ENCODE peak calls at places on chromosomes 12 and 14, in five cellular contexts. One of them, this sample, is unnamed.

GRCh38 chr14:99118046-99118721 is 153.8 kb downstream of the BCL11B start:
- DNase-seq in activated T-helper 1 cell treated with anti-CD3 and anti-CD28 coated beads, Interleukin-12 subunit alpha, Interleukin-12 subunit beta, Interleukin-2, Interleukin-4 antibody, amounts not matched to agents 30 ng/mL and 10 ng/mL and 1 ng/mL, durations not matched to agents 14 hours and 24 hours and 36 hours: no peak
- DNase-seq in ELR: no peak
- DNase-seq in activated CD4-positive, alpha-beta T cell treated with anti-CD3 and anti-CD28 coated beads, Interleukin-2, amount 50 U/mL, for 24 hours: no peak
- DNase-seq in NCI-H1092 treated with DMSO at 0.1 percent for 48 hours: peak
- DNase-seq in this sample: no peak

GRCh38 chr14:58824106-58824505 is 186.3 kb downstream of the DACT1 start:
- DNase-seq in activated T-helper 1 cell treated with anti-CD3 and anti-CD28 coated beads, Interleukin-12 subunit alpha, Interleukin-12 subunit beta, Interleukin-2, Interleukin-4 antibody, amounts not matched to agents 30 ng/mL and 10 ng/mL and 1 ng/mL, durations not matched to agents 14 hours and 24 hours and 36 hours: no peak
- DNase-seq in ELR: no peak
- DNase-seq in activated CD4-positive, alpha-beta T cell treated with anti-CD3 and anti-CD28 coated beads, Interleukin-2, amount 50 U/mL, for 24 hours: no peak
- DNase-seq in NCI-H1092 treated with DMSO at 0.1 percent for 48 hours: no peak
- DNase-seq in this sample: no peak

GRCh38 chr14:101508948-101509729 is 52.2 kb upstream of the DIO3 start:
- DNase-seq in activated T-helper 1 cell treated with anti-CD3 and anti-CD28 coated beads, Interleukin-12 subunit alpha, Interleukin-12 subunit beta, Interleukin-2, Interleukin-4 antibody, amounts not matched to agents 30 ng/mL and 10 ng/mL and 1 ng/mL, durations not matched to agents 14 hours and 24 hours and 36 hours: no peak
- DNase-seq in ELR: no peak
- DNase-seq in activated CD4-positive, alpha-beta T cell treated with anti-CD3 and anti-CD28 coated beads, Interleukin-2, amount 50 U/mL, for 24 hours: no peak
- DNase-seq in NCI-H1092 treated with DMSO at 0.1 percent for 48 hours: no peak
- DNase-seq in this sample: peak

GRCh38 chr14:75277000-75277795 is 1.4 kb upstream of the FOS start:
- DNase-seq in activated T-helper 1 cell treated with anti-CD3 and anti-CD28 coated beads, Interleukin-12 subunit alpha, Interleukin-12 subunit beta, Interleukin-2, Interleukin-4 antibody, amounts not matched to agents 30 ng/mL and 10 ng/mL and 1 ng/mL, durations not matched to agents 14 hours and 24 hours and 36 hours: peak
- DNase-seq in ELR: peak
- DNase-seq in activated CD4-positive, alpha-beta T cell treated with anti-CD3 and anti-CD28 coated beads, Interleukin-2, amount 50 U/mL, for 24 hours: no peak
- DNase-seq in NCI-H1092 treated with DMSO at 0.1 percent for 48 hours: peak
- DNase-seq in this sample: peak

GRCh38 chr12:1519642-1520041 is 74.7 kb downstream of the FBXL14 start:
- DNase-seq in activated T-helper 1 cell treated with anti-CD3 and anti-CD28 coated beads, Interleukin-12 subunit alpha, Interleukin-12 subunit beta, Interleukin-2, Interleukin-4 antibody, amounts not matched to agents 30 ng/mL and 10 ng/mL and 1 ng/mL, durations not matched to agents 14 hours and 24 hours and 36 hours: no peak
- DNase-seq in ELR: no peak
- DNase-seq in activated CD4-positive, alpha-beta T cell treated with anti-CD3 and anti-CD28 coated beads, Interleukin-2, amount 50 U/mL, for 24 hours: no peak
- DNase-seq in NCI-H1092 treated with DMSO at 0.1 percent for 48 hours: no peak
- DNase-seq in this sample: peak

GRCh38 chr12:101490286-101490920 is 15.3 kb downstream of the SPIC start:
- DNase-seq in activated T-helper 1 cell treated with anti-CD3 and anti-CD28 coated beads, Interleukin-12 subunit alpha, Interleukin-12 subunit beta, Interleukin-2, Interleukin-4 antibody, amounts not matched to agents 30 ng/mL and 10 ng/mL and 1 ng/mL, durations not matched to agents 14 hours and 24 hours and 36 hours: no peak
- DNase-seq in ELR: peak
- DNase-seq in activated CD4-positive, alpha-beta T cell treated with anti-CD3 and anti-CD28 coated beads, Interleukin-2, amount 50 U/mL, for 24 hours: no peak
- DNase-seq in NCI-H1092 treated with DMSO at 0.1 percent for 48 hours: peak
- DNase-seq in this sample: no peak

GRCh38 chr12:120662879-120663278 is 22.5 kb downstream of the CABP1 start:
- DNase-seq in activated T-helper 1 cell treated with anti-CD3 and anti-CD28 coated beads, Interleukin-12 subunit alpha, Interleukin-12 subunit beta, Interleukin-2, Interleukin-4 antibody, amounts not matched to agents 30 ng/mL and 10 ng/mL and 1 ng/mL, durations not matched to agents 14 hours and 24 hours and 36 hours: no peak
- DNase-seq in ELR: no peak
- DNase-seq in activated CD4-positive, alpha-beta T cell treated with anti-CD3 and anti-CD28 coated beads, Interleukin-2, amount 50 U/mL, for 24 hours: no peak
- DNase-seq in NCI-H1092 treated with DMSO at 0.1 percent for 48 hours: no peak
- DNase-seq in this sample: no peak

GRCh38 chr14:38138581-38139138 is 69.0 kb upstream of the SSTR1 start:
- DNase-seq in activated T-helper 1 cell treated with anti-CD3 and anti-CD28 coated beads, Interleukin-12 subunit alpha, Interleukin-12 subunit beta, Interleukin-2, Interleukin-4 antibody, amounts not matched to agents 30 ng/mL and 10 ng/mL and 1 ng/mL, durations not matched to agents 14 hours and 24 hours and 36 hours: no peak
- DNase-seq in ELR: peak
- DNase-seq in activated CD4-positive, alpha-beta T cell treated with anti-CD3 and anti-CD28 coated beads, Interleukin-2, amount 50 U/mL, for 24 hours: no peak
- DNase-seq in NCI-H1092 treated with DMSO at 0.1 percent for 48 hours: no peak
- DNase-seq in this sample: no peak

GRCh38 chr14:73895939-73896338 is 9.3 kb downstream of the ZNF410 start:
- DNase-seq in activated T-helper 1 cell treated with anti-CD3 and anti-CD28 coated beads, Interleukin-12 subunit alpha, Interleukin-12 subunit beta, Interleukin-2, Interleukin-4 antibody, amounts not matched to agents 30 ng/mL and 10 ng/mL and 1 ng/mL, durations not matched to agents 14 hours and 24 hours and 36 hours: no peak
- DNase-seq in ELR: no peak
- DNase-seq in activated CD4-positive, alpha-beta T cell treated with anti-CD3 and anti-CD28 coated beads, Interleukin-2, amount 50 U/mL, for 24 hours: no peak
- DNase-seq in NCI-H1092 treated with DMSO at 0.1 percent for 48 hours: no peak
- DNase-seq in this sample: no peak

GRCh38 chr12:18394742-18395141 is 133.4 kb downstream of the PIK3C2G start:
- DNase-seq in activated T-helper 1 cell treated with anti-CD3 and anti-CD28 coated beads, Interleukin-12 subunit alpha, Interleukin-12 subunit beta, Interleukin-2, Interleukin-4 antibody, amounts not matched to agents 30 ng/mL and 10 ng/mL and 1 ng/mL, durations not matched to agents 14 hours and 24 hours and 36 hours: no peak
- DNase-seq in ELR: no peak
- DNase-seq in activated CD4-positive, alpha-beta T cell treated with anti-CD3 and anti-CD28 coated beads, Interleukin-2, amount 50 U/mL, for 24 hours: no peak
- DNase-seq in NCI-H1092 treated with DMSO at 0.1 percent for 48 hours: no peak
- DNase-seq in this sample: no peak

GRCh38 chr14:77989441-77989891 is 180.7 kb upstream of the NRXN3 start:
- DNase-seq in activated T-helper 1 cell treated with anti-CD3 and anti-CD28 coated beads, Interleukin-12 subunit alpha, Interleukin-12 subunit beta, Interleukin-2, Interleukin-4 antibody, amounts not matched to agents 30 ng/mL and 10 ng/mL and 1 ng/mL, durations not matched to agents 14 hours and 24 hours and 36 hours: no peak
- DNase-seq in ELR: no peak
- DNase-seq in activated CD4-positive, alpha-beta T cell treated with anti-CD3 and anti-CD28 coated beads, Interleukin-2, amount 50 U/mL, for 24 hours: no peak
- DNase-seq in NCI-H1092 treated with DMSO at 0.1 percent for 48 hours: no peak
- DNase-seq in this sample: no peak

GRCh38 chr12:57046947-57047890 is 2.7 kb downstream of the MYO1A start:
- DNase-seq in activated T-helper 1 cell treated with anti-CD3 and anti-CD28 coated beads, Interleukin-12 subunit alpha, Interleukin-12 subunit beta, Interleukin-2, Interleukin-4 antibody, amounts not matched to agents 30 ng/mL and 10 ng/mL and 1 ng/mL, durations not matched to agents 14 hours and 24 hours and 36 hours: peak
- DNase-seq in ELR: no peak
- DNase-seq in activated CD4-positive, alpha-beta T cell treated with anti-CD3 and anti-CD28 coated beads, Interleukin-2, amount 50 U/mL, for 24 hours: no peak
- DNase-seq in NCI-H1092 treated with DMSO at 0.1 percent for 48 hours: no peak
- DNase-seq in this sample: no peak

GRCh38 chr12:7832059-7832696 is 40.5 kb downstream of the SLC2A14 start:
- DNase-seq in activated T-helper 1 cell treated with anti-CD3 and anti-CD28 coated beads, Interleukin-12 subunit alpha, Interleukin-12 subunit beta, Interleukin-2, Interleukin-4 antibody, amounts not matched to agents 30 ng/mL and 10 ng/mL and 1 ng/mL, durations not matched to agents 14 hours and 24 hours and 36 hours: peak
- DNase-seq in ELR: peak
- DNase-seq in activated CD4-positive, alpha-beta T cell treated with anti-CD3 and anti-CD28 coated beads, Interleukin-2, amount 50 U/mL, for 24 hours: no peak
- DNase-seq in NCI-H1092 treated with DMSO at 0.1 percent for 48 hours: peak
- DNase-seq in this sample: no peak

GRCh38 chr14:103530390-103530789 is 1.4 kb downstream of the TRMT61A start:
- DNase-seq in activated T-helper 1 cell treated with anti-CD3 and anti-CD28 coated beads, Interleukin-12 subunit alpha, Interleukin-12 subunit beta, Interleukin-2, Interleukin-4 antibody, amounts not matched to agents 30 ng/mL and 10 ng/mL and 1 ng/mL, durations not matched to agents 14 hours and 24 hours and 36 hours: no peak
- DNase-seq in ELR: peak
- DNase-seq in activated CD4-positive, alpha-beta T cell treated with anti-CD3 and anti-CD28 coated beads, Interleukin-2, amount 50 U/mL, for 24 hours: no peak
- DNase-seq in NCI-H1092 treated with DMSO at 0.1 percent for 48 hours: no peak
- DNase-seq in this sample: no peak

This sample was measured in coronary artery.